ENCODE peak calls at places on chromosomes 3 and 15, in five cellular contexts. One of them, this sample, is unnamed.

GRCh38 chr3:52205727-52206372 is 7.9 kb downstream of the ALAS1 start:
- DNase-seq in colonic mucosa: no peak
- DNase-seq in AG04450: no peak
- DNase-seq in OCI-LY7: no peak
- DNase-seq in K562: no peak
- DNase-seq in this sample: no peak

GRCh38 chr3:139527287-139527686 is 12.3 kb downstream of the RBP1 start:
- DNase-seq in colonic mucosa: no peak
- DNase-seq in OCI-LY7: no peak
- DNase-seq in AG04450: no peak
- DNase-seq in K562: no peak
- DNase-seq in this sample: no peak

GRCh38 chr15:66724732-66725467 is 22.9 kb downstream of the SMAD6 start:
- DNase-seq in OCI-LY7: no peak
- DNase-seq in AG04450: no peak
- DNase-seq in K562: no peak
- DNase-seq in colonic mucosa: no peak
- DNase-seq in this sample: no peak

GRCh38 chr3:134291300-134292254 is 40.9 kb upstream of the RYK start:
- DNase-seq in colonic mucosa: no peak
- DNase-seq in K562: no peak
- DNase-seq in OCI-LY7: no peak
- DNase-seq in AG04450: no peak
- DNase-seq in this sample: no peak

GRCh38 chr3:119831941-119832371 is 50.1 kb downstream of the NR1I2 start:
- DNase-seq in K562: no peak
- DNase-seq in colonic mucosa: no peak
- DNase-seq in OCI-LY7: no peak
- DNase-seq in AG04450: peak; percentile 16
- DNase-seq in this sample: no peak

GRCh38 chr15:49415638-49416037 is 7.4 kb upstream of the FGF7 start:
- DNase-seq in colonic mucosa: no peak
- DNase-seq in OCI-LY7: no peak
- DNase-seq in AG04450: peak; percentile 87
- DNase-seq in K562: no peak
- DNase-seq in this sample: no peak

GRCh38 chr3:159762981-159763465 is 225.6 kb upstream of the IL12A start:
- DNase-seq in OCI-LY7: no peak
- DNase-seq in colonic mucosa: no peak
- DNase-seq in AG04450: peak; percentile 61
- DNase-seq in K562: no peak
- DNase-seq in this sample: peak; percentile 46

GRCh38 chr3:44419159-44419922 is 58.1 kb downstream of the ZNF445 start:
- DNase-seq in OCI-LY7: no peak
- DNase-seq in colonic mucosa: no peak
- DNase-seq in AG04450: no peak
- DNase-seq in K562: no peak
- DNase-seq in this sample: no peak

GRCh38 chr3:119555309-119555735 is 4.1 kb downstream of the CD80 start:
- DNase-seq in AG04450: no peak
- DNase-seq in colonic mucosa: no peak
- DNase-seq in OCI-LY7: no peak
- DNase-seq in K562: no peak
- DNase-seq in this sample: no peak

GRCh38 chr3:101070260-101071121 is 77.3 kb upstream of the ABI3BP start:
- DNase-seq in K562: peak; percentile 39
- DNase-seq in AG04450: no peak
- DNase-seq in colonic mucosa: peak; percentile 82
- DNase-seq in OCI-LY7: peak; percentile 45
- DNase-seq in this sample: peak; percentile 52

GRCh38 chr15:93451265-93451664 is 362.3 kb upstream of the RGMA start:
- DNase-seq in OCI-LY7: no peak
- DNase-seq in colonic mucosa: no peak
- DNase-seq in AG04450: no peak
- DNase-seq in K562: no peak
- DNase-seq in this sample: no peak

GRCh38 chr15:39578851-39579486 is 1.9 kb upstream of the THBS1 start:
- DNase-seq in AG04450: no peak
- DNase-seq in OCI-LY7: no peak
- DNase-seq in K562: no peak
- DNase-seq in colonic mucosa: no peak
- DNase-seq in this sample: no peak

GRCh38 chr3:150741497-150742140 is 21.4 kb downstream of the SIAH2 start:
- DNase-seq in colonic mucosa: no peak
- DNase-seq in K562: no peak
- DNase-seq in OCI-LY7: no peak
- DNase-seq in AG04450: no peak
- DNase-seq in this sample: no peak

GRCh38 chr3:156298938-156299337 is 178.6 kb downstream of the KCNAB1 start:
- DNase-seq in AG04450: no peak
- DNase-seq in K562: no peak
- DNase-seq in colonic mucosa: peak; percentile 25
- DNase-seq in OCI-LY7: no peak
- DNase-seq in this sample: no peak

GRCh38 chr15:64713592-64713991 is 61.8 kb downstream of the RBPMS2 start:
- DNase-seq in OCI-LY7: no peak
- DNase-seq in colonic mucosa: no peak
- DNase-seq in K562: no peak
- DNase-seq in AG04450: no peak
- DNase-seq in this sample: no peak

GRCh38 chr3:11085078-11085840 is 69.0 kb upstream of the HRH1 start:
- DNase-seq in OCI-LY7: no peak
- DNase-seq in K562: no peak
- DNase-seq in AG04450: no peak
- DNase-seq in colonic mucosa: no peak
- DNase-seq in this sample: no peak

GRCh38 chr3:32421991-32422859 is 30.6 kb downstream of the CMTM7 start:
- DNase-seq in OCI-LY7: no peak
- DNase-seq in colonic mucosa: peak; percentile 93
- DNase-seq in AG04450: no peak
- DNase-seq in K562: peak; percentile 8
- DNase-seq in this sample: no peak

GRCh38 chr3:171480526-171480925 is 20.3 kb upstream of the TNIK start:
- DNase-seq in colonic mucosa: no peak
- DNase-seq in K562: no peak
- DNase-seq in OCI-LY7: no peak
- DNase-seq in AG04450: no peak
- DNase-seq in this sample: peak; percentile 54

GRCh38 chr3:40451551-40451950 is 5.6 kb upstream of the RPL14 start:
- DNase-seq in K562: no peak
- DNase-seq in OCI-LY7: no peak
- DNase-seq in AG04450: no peak
- DNase-seq in colonic mucosa: no peak
- DNase-seq in this sample: no peak

GRCh38 chr3:149131594-149131993 is 2.2 kb downstream of the HPS3 start:
- DNase-seq in K562: no peak
- DNase-seq in colonic mucosa: no peak
- DNase-seq in AG04450: no peak
- DNase-seq in OCI-LY7: no peak
- DNase-seq in this sample: no peak

GRCh38 chr3:108342829-108343478 is 46.6 kb downstream of the HHLA2 start:
- DNase-seq in colonic mucosa: no peak
- DNase-seq in OCI-LY7: no peak
- DNase-seq in AG04450: no peak
- DNase-seq in K562: no peak
- DNase-seq in this sample: no peak

GRCh38 chr3:71916747-71917369 is 131.9 kb upstream of the PROK2 start:
- DNase-seq in OCI-LY7: no peak
- DNase-seq in K562: no peak
- DNase-seq in AG04450: no peak
- DNase-seq in colonic mucosa: peak; percentile 32
- DNase-seq in this sample: no peak

GRCh38 chr15:52021128-52021671 is 2.2 kb downstream of the MAPK6 start:
- DNase-seq in AG04450: peak; percentile 91
- DNase-seq in K562: peak; percentile 62
- DNase-seq in OCI-LY7: peak; percentile 61
- DNase-seq in colonic mucosa: peak; percentile 47
- DNase-seq in this sample: peak; percentile 74

GRCh38 chr15:81362790-81363189 is 11.2 kb downstream of the TMC3 start:
- DNase-seq in K562: no peak
- DNase-seq in colonic mucosa: no peak
- DNase-seq in AG04450: no peak
- DNase-seq in OCI-LY7: no peak
- DNase-seq in this sample: no peak

GRCh38 chr3:46858996-46859710 is 4.1 kb downstream of the MYL3 start:
- DNase-seq in OCI-LY7: no peak
- DNase-seq in AG04450: no peak
- DNase-seq in colonic mucosa: no peak
- DNase-seq in K562: no peak
- DNase-seq in this sample: no peak

GRCh38 chr15:67149859-67150824 is 84.7 kb downstream of the SMAD3 start:
- DNase-seq in AG04450: peak; percentile 97
- DNase-seq in colonic mucosa: no peak
- DNase-seq in K562: peak; percentile 59
- DNase-seq in OCI-LY7: no peak
- DNase-seq in this sample: peak; percentile 40

GRCh38 chr15:62141200-62141599 is 23.9 kb downstream of the C2CD4B start:
- DNase-seq in colonic mucosa: no peak
- DNase-seq in OCI-LY7: no peak
- DNase-seq in K562: no peak
- DNase-seq in AG04450: no peak
- DNase-seq in this sample: no peak

GRCh38 chr3:192687488-192688152 is 39.7 kb downstream of the FGF12 start:
- DNase-seq in colonic mucosa: no peak
- DNase-seq in OCI-LY7: no peak
- DNase-seq in AG04450: no peak
- DNase-seq in K562: no peak
- DNase-seq in this sample: no peak

DNA sequence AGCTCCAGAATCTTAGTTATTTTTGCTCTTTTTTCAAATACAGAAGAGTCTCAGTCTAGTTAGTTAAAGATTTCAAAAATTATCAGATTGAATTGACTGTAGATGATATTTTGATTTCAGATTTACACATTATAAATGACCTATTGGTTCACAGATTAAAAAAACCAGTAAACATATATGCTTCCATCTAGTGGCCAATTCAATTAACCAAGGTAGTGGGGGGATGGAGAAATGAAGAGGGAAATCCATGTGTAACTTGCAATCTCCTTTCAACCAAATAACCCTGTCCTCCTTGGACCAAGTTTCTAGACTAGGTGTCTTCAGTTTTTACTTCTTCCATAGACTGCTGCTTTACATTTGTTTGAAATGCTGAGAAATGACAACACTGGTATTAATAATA is 789.8 kb downstream of the ROBO1 start:
- DNase-seq in K562: no peak
- DNase-seq in AG04450: no peak
- DNase-seq in OCI-LY7: no peak
- DNase-seq in colonic mucosa: no peak
- DNase-seq in this sample: no peak
- TF ChIP-seq CTCF in K562: no peak
- TF ChIP-seq CTCF in AG04450: peak; percentile 66
- TF ChIP-seq CTCF in OCI-LY7: peak; percentile 36
- TF ChIP-seq CTCF in colonic mucosa: no peak
- TF ChIP-seq CTCF in this sample: peak; percentile 20

DNA sequence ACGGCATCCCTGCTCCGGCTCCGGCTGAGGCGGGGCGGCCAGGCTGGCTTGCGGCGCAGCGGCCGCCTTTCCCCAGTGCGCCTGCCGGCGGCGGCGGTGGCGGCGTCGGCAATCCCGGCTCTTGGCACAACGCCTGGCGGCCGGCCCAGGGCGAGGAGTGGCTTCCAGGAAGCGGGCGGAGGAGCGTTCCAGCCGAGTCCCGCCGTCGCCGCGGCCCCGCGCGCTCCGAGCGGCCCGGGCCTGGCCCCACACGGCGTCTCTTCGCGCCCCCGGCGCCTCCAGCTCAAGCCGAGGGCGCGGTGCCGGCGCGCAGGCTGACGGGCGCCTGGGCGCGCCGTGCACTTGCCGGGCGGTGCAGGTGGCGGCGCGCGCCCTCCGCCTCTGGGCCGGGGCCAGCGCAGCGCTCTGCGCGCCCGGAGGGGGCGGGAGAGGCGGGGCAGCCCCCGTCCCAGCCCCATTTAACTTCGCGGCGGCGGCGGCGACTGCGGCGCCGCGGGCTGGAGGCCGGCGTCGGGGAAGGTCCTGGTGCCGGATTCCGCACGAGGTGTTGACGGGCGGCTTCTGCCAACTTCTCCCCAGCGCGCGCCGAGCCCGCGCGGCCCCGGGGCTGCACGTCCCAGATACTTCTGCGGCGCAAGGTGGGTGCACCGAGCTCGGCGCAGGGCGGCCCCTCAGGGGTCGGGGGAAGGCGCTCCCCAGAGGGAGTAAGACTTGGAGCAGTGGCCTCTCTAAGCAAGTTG is at the start of gene ADAMTSL3:
- DNase-seq in OCI-LY7: no peak
- DNase-seq in colonic mucosa: peak; percentile 71
- DNase-seq in AG04450: no peak
- DNase-seq in K562: no peak
- DNase-seq in this sample: no peak
- TF ChIP-seq CTCF in OCI-LY7: no peak
- TF ChIP-seq CTCF in colonic mucosa: no peak
- TF ChIP-seq CTCF in AG04450: no peak
- TF ChIP-seq CTCF in K562: no peak
- TF ChIP-seq CTCF in this sample: no peak

GRCh38 chr15:29089731-29090616 is 179.6 kb downstream of the NSMCE3 start:
- DNase-seq in colonic mucosa: no peak
- DNase-seq in AG04450: peak; percentile 13
- DNase-seq in OCI-LY7: no peak
- DNase-seq in K562: no peak
- DNase-seq in this sample: no peak
- TF ChIP-seq CTCF in colonic mucosa: no peak
- TF ChIP-seq CTCF in AG04450: peak; percentile 48
- TF ChIP-seq CTCF in OCI-LY7: peak; percentile 14
- TF ChIP-seq CTCF in K562: peak; percentile 23
- TF ChIP-seq CTCF in this sample: no peak

GRCh38 chr3:24364359-24364758 is 130.3 kb downstream of the THRB start:
- DNase-seq in AG04450: no peak
- DNase-seq in colonic mucosa: no peak
- DNase-seq in OCI-LY7: no peak
- DNase-seq in K562: no peak
- DNase-seq in this sample: no peak

GRCh38 chr3:24367216-24367615 is 127.4 kb downstream of the THRB start:
- DNase-seq in colonic mucosa: no peak
- DNase-seq in OCI-LY7: no peak
- DNase-seq in AG04450: no peak
- DNase-seq in K562: no peak
- DNase-seq in this sample: no peak

GRCh38 chr3:24367681-24368264 is 126.9 kb downstream of the THRB start:
- DNase-seq in colonic mucosa: no peak
- DNase-seq in AG04450: no peak
- DNase-seq in K562: no peak
- DNase-seq in OCI-LY7: no peak
- DNase-seq in this sample: no peak

GRCh38 chr3:24363242-24363641 is 131.4 kb downstream of the THRB start:
- DNase-seq in AG04450: no peak
- DNase-seq in colonic mucosa: no peak
- DNase-seq in K562: no peak
- DNase-seq in OCI-LY7: no peak
- DNase-seq in this sample: no peak

DNA sequence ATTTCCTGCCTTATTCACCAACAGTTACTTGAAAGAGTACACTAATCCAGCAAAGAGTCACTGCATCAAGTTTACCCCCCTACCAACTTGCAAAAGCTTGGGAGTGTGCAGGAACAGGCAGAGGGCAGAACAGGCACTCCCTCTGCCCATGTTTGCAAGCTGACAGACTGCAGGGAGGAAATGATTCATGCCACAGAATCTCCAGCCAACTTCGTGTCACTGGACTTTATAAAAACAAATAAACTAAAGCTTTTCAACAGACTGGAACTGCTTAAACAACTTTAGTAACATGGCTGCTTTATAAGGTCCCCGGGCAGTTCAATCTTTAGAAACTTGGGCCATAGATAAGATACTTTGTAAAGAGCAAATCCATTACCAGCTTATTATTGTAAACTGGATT is 129.5 kb downstream of the THRB start:
- DNase-seq in AG04450: no peak
- DNase-seq in OCI-LY7: no peak
- DNase-seq in K562: no peak
- DNase-seq in colonic mucosa: peak; percentile 71
- DNase-seq in this sample: no peak
- TF ChIP-seq CTCF in AG04450: no peak
- TF ChIP-seq CTCF in OCI-LY7: no peak
- TF ChIP-seq CTCF in K562: no peak
- TF ChIP-seq CTCF in colonic mucosa: no peak
- TF ChIP-seq CTCF in this sample: no peak

This sample was measured in GM10248.